ENCODE peak calls at places on chromosomes 5 and 9, in five cellular contexts. Y is GM10248, T is foreskin fibroblast, Z is ELF-1, M is SW 1271. E is an unnamed sample.

GRCh38 chr9:14769235-14769580 is 46.7 kb upstream of the CER1 start:
- DNase-seq in Y (no peak), T (peak), Z (peak), M (no peak), E (no peak)

GRCh38 chr9:32427111-32427873 is 42.8 kb downstream of the ACO1 start:
- DNase-seq in Y (no peak), T (peak), Z (no peak), M (no peak), E (no peak)

GRCh38 chr5:125450803-125451202 is 704.4 kb upstream of the ZNF608 start:
- DNase-seq in Y (no peak), T (peak), Z (no peak), M (no peak), E (no peak)

GRCh38 chr5:109654455-109654854 is 35.3 kb upstream of the MAN2A1 start:
- DNase-seq in Y (no peak), T (no peak), Z (no peak), M (no peak), E (no peak)

GRCh38 chr5:132073231-132074013 is at the start of gene CSF2:
- DNase-seq in Y (no peak), T (peak), Z (no peak), M (peak), E (no peak)

GRCh38 chr5:148391422-148391821 is 7.7 kb downstream of the FBXO38 start:
- DNase-seq in Y (no peak), T (no peak), Z (no peak), M (no peak), E (no peak)

GRCh38 chr5:109318455-109319108 is 91.2 kb downstream of the PJA2 start:
- DNase-seq in Y (no peak), T (peak), Z (no peak), M (no peak), E (no peak)

GRCh38 chr5:98844865-98845264 is 71.4 kb downstream of the RGMB start:
- DNase-seq in Y (no peak), T (no peak), Z (no peak), M (no peak), E (no peak)

GRCh38 chr9:95452176-95452575 is 64.6 kb downstream of the PTCH1 start:
- DNase-seq in Y (no peak), T (no peak), Z (no peak), M (no peak), E (no peak)

GRCh38 chr5:159987031-159987674 is 21.8 kb upstream of the TTC1 start:
- DNase-seq in Y (peak), T (peak), Z (peak), M (peak), E (no peak)

GRCh38 chr9:116336133-116336862 is 182.7 kb downstream of the PAPPA start:
- DNase-seq in Y (no peak), T (peak), Z (no peak), M (no peak), E (no peak)

GRCh38 chr5:116479776-116480675 is 94.6 kb downstream of the SEMA6A start:
- DNase-seq in Y (no peak), T (peak), Z (no peak), M (no peak), E (no peak)

GRCh38 chr9:136399176-136400037 is 563 bp downstream of the SNAPC4 start:
- DNase-seq in Y (peak), T (peak), Z (peak), M (no peak), E (no peak)

GRCh38 chr5:117455236-117456233 is 880.9 kb upstream of the SEMA6A start:
- DNase-seq in Y (no peak), T (no peak), Z (peak), M (no peak), E (no peak)

GRCh38 chr9:109733690-109734089 is 46.3 kb upstream of the PALM2AKAP2 start:
- DNase-seq in Y (no peak), T (peak), Z (no peak), M (no peak), E (peak)

GRCh38 chr9:129901922-129902321 is 66.7 kb downstream of the USP20 start:
- DNase-seq in Y (no peak), T (no peak), Z (no peak), M (no peak), E (no peak)